ENCODE peak calls at places on chromosome 10, in seven cellular contexts. N is GM13977, X is brain microvascular endothelial cell, L is uterus, G is fibroblast of lung, W is AG04450, D is BJ. T is an unnamed sample.
A peak's percentile ranks its signal among the peaks of the same experiment; 100 is the strongest.

GRCh38 chr10:79459243-79459642 is 13.8 kb upstream of the ZCCHC24 start:
- DNase-seq in N (no peak), X (no peak), L (no peak), G (peak; percentile 33), W (no peak), D (no peak), T (no peak)

GRCh38 chr10:71809628-71810027 is 36.3 kb upstream of the VSIR start:
- DNase-seq in N (no peak), X (no peak), L (no peak), G (no peak), W (no peak), D (no peak), T (no peak)

GRCh38 chr10:128087146-128087883 is 38.9 kb downstream of the MKI67 start:
- DNase-seq in N (no peak), X (no peak), L (no peak), G (no peak), W (no peak), D (no peak), T (no peak)

GRCh38 chr10:14409856-14410458 is 79.2 kb upstream of the FRMD4A start:
- DNase-seq in N (no peak), X (no peak), L (no peak), G (no peak), W (no peak), D (no peak), T (no peak)

GRCh38 chr10:96025566-96025965 is 17.8 kb upstream of the CCNJ start:
- DNase-seq in N (no peak), X (peak; percentile 28), L (no peak), G (peak; percentile 2), W (no peak), D (no peak), T (peak; percentile 19)

GRCh38 chr10:35640951-35641429 is 1.1 kb downstream of the FZD8 start:
- DNase-seq in N (peak; percentile 57), X (peak; percentile 76), L (peak; percentile 44), G (peak; percentile 82), W (peak; percentile 72), D (peak; percentile 19), T (peak; percentile 52)

GRCh38 chr10:100506596-100507356 is 12.9 kb downstream of the SEC31B start:
- DNase-seq in N (no peak), X (peak; percentile 76), L (no peak), G (no peak), W (no peak), D (no peak), T (peak; percentile 46)

GRCh38 chr10:33570495-33570894 is 236.0 kb upstream of the NRP1 start:
- DNase-seq in N (no peak), X (no peak), L (no peak), G (no peak), W (no peak), D (no peak), T (no peak)

GRCh38 chr10:102710604-102711003 is 3.6 kb downstream of the ARL3 start:
- DNase-seq in N (no peak), X (peak; percentile 79), L (no peak), G (peak; percentile 85), W (peak; percentile 66), D (peak; percentile 43), T (peak; percentile 41)

GRCh38 chr10:110214380-110214826 is 7.0 kb downstream of the MXI1 start:
- DNase-seq in N (peak; percentile 51), X (no peak), L (no peak), G (peak; percentile 58), W (peak; percentile 23), D (no peak), T (peak; percentile 23)

GRCh38 chr10:79115302-79115701 is 46.5 kb downstream of the ZMIZ1 start:
- DNase-seq in N (no peak), X (no peak), L (no peak), G (no peak), W (no peak), D (no peak), T (peak; percentile 29)

GRCh38 chr10:60430017-60430416 is 40.3 kb upstream of the ANK3 start:
- DNase-seq in N (no peak), X (peak; percentile 82), L (no peak), G (peak; percentile 78), W (peak; percentile 36), D (peak; percentile 26), T (no peak)

GRCh38 chr10:114706458-114707055 is 48.5 kb upstream of the ABLIM1 start:
- DNase-seq in N (no peak), X (no peak), L (no peak), G (no peak), W (no peak), D (no peak), T (no peak)

GRCh38 chr10:95864906-95865813 is 42.6 kb upstream of the CC2D2B start:
- DNase-seq in N (peak; percentile 61), X (peak; percentile 77), L (peak; percentile 52), G (peak; percentile 87), W (peak; percentile 63), D (peak; percentile 35), T (peak; percentile 56)

DNA sequence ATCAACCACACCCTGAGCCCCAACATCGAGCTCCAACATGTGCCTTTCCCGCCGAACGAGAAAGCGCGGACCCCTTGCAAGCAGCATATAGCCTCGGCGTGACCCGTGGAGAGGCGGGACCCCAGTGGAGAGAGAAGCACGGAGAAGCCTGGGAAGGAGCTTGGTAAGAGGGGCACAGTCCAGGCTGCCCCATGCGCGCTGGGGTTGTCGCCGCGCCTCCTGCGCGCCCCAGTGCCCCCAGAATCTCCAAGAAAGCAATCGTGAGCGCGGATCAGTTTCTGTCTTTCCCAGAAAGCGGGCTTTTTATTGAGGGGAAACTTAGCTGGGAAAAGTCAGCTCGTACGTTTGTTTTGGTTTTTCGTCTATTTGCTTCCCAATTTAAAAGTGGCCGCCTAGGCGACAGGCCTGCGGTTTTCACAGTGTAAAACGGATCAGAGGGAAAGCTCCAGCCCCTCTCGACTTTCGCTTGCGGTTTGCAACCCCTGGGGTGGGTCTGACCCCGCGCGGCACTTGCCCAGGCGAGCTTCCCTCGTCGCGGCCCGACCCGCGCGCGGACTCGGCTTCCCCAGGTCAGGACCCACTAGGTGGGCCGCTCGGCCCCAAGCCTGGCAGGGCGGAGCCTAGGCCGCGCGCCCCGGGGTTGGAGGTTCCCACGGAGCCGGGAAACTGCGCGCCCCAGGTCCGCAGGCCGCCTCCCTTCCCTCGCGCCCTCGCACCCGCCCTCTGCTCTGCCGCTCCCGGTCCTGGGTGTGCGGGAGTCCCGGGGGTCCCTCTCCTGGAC is 31.1 kb downstream of the SKIDA1 start:
- DNase-seq in N (peak; percentile 60), X (no peak), L (no peak), G (peak; percentile 37), W (no peak), D (no peak), T (peak; percentile 23)
- TF ChIP-seq CTCF in N (no peak), X (peak; percentile 37), L (no peak), G (no peak), W (peak; percentile 24), D (no peak), T (no peak)

GRCh38 chr10:133310399-133310755 is 1.7 kb downstream of the ZNF511 start:
- DNase-seq in N (no peak), X (no peak), L (no peak), G (no peak), W (no peak), D (no peak), T (no peak)

GRCh38 chr10:133309720-133310398 is 1.1 kb downstream of the ZNF511 start:
- DNase-seq in N (no peak), X (no peak), L (peak; percentile 49), G (no peak), W (no peak), D (no peak), T (no peak)

GRCh38 chr10:133307776-133308430 is 769 bp downstream of the TUBGCP2 start:
- DNase-seq in N (peak; percentile 78), X (peak; percentile 61), L (peak; percentile 57), G (peak; percentile 50), W (no peak), D (no peak), T (peak; percentile 97)

GRCh38 chr10:133308431-133309110 is at the start of the genes TUBGCP2 and ZNF511:
- DNase-seq in N (peak; percentile 94), X (peak; percentile 66), L (peak; percentile 80), G (peak; percentile 81), W (no peak), D (no peak), T (peak; percentile 88)

DNA sequence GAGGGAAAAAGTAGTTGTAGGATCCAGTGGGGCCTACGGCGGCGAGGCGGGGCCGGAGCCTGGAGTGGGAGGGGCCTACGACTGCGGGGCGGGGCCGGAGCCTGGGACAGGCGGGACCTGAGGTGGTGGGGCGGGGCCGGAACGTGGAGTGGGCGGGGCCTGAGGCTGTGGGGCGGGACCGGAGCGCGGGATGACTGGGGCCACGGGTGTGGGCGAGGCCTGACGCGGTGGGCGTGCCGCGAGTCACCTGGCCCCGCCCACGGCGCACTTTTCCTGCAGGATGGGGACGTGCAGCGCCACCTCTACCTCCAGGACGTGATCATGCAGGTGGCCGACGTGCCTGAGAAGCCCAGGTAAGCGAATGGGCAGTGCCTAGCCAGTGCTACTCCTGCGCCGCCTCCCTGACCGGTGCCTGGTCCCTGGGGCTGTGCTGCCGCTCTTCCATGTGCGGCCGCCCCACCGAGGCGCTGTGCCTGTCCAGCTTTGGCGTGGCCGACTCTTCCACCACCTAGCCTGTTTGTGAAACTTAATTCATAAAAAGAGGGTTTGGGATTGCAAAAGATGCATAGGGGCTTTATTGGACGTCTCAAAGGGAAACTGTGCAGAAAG is 501 bp downstream of the ZNF511 start:
- DNase-seq in N (peak; percentile 98), X (peak; percentile 88), L (peak; percentile 93), G (peak; percentile 90), W (peak; percentile 68), D (peak; percentile 37), T (peak; percentile 95)
- TF ChIP-seq CTCF in N (no peak), X (no peak), L (no peak), G (no peak), W (no peak), D (no peak), T (no peak)

GRCh38 chr10:83991986-83992753 is 147.1 kb upstream of the GHITM start:
- DNase-seq in N (peak; percentile 35), X (no peak), L (no peak), G (no peak), W (no peak), D (no peak), T (peak; percentile 39)
- TF ChIP-seq CTCF in N (peak; percentile 56), X (peak; percentile 7), L (no peak), G (no peak), W (no peak), D (peak; percentile 28), T (no peak)

GRCh38 chr10:84205049-84205852 is 10.9 kb downstream of the CDHR1 start:
- DNase-seq in N (peak; percentile 82), X (peak; percentile 59), L (no peak), G (peak; percentile 22), W (no peak), D (no peak), T (peak; percentile 84)

GRCh38 chr10:84204610-84205009 is 10.3 kb downstream of the CDHR1 start:
- DNase-seq in N (no peak), X (no peak), L (no peak), G (no peak), W (no peak), D (no peak), T (no peak)

GRCh38 chr10:84208023-84208422 is 13.7 kb downstream of the CDHR1 start:
- DNase-seq in N (no peak), X (no peak), L (no peak), G (no peak), W (no peak), D (no peak), T (no peak)

GRCh38 chr10:84204122-84204521 is 9.8 kb downstream of the CDHR1 start:
- DNase-seq in N (peak; percentile 75), X (no peak), L (no peak), G (no peak), W (no peak), D (no peak), T (no peak)

GRCh38 chr10:84205853-84206513 is 11.6 kb downstream of the CDHR1 start:
- DNase-seq in N (no peak), X (no peak), L (no peak), G (no peak), W (no peak), D (no peak), T (no peak)
- TF ChIP-seq CTCF in N (no peak), X (no peak), L (no peak), G (no peak), W (no peak), D (no peak), T (no peak)

T was measured in activated CD8-positive, alpha-beta T cell treated with anti-CD3 and anti-CD28 coated beads for 36 hours.